ENCODE peak calls at places on chromosomes 4 and X, in seven cellular contexts. G, H, X, A, W, M and C are unnamed samples.

GRCh38 chrX:114075073-114075673 is 508.7 kb upstream of the HTR2C start:
- DNase-seq in G (no peak), H (no peak), X (no peak), A (no peak), W (no peak), M (peak; percentile 4), C (no peak)

GRCh38 chrX:136310411-136310810 is 9.6 kb downstream of the ADGRG4 start:
- DNase-seq in G (peak; percentile 26), H (no peak), X (no peak), A (no peak), W (no peak), M (no peak), C (no peak)

GRCh38 chr4:155568641-155569040 is 98.0 kb upstream of the GUCY1A1 start:
- DNase-seq in G (no peak), H (no peak), X (no peak), A (no peak), W (no peak), M (no peak), C (no peak)

GRCh38 chrX:44735498-44735897 is 108.3 kb upstream of the DUSP21 start:
- DNase-seq in G (no peak), H (no peak), X (no peak), A (no peak), W (no peak), M (no peak), C (no peak)

GRCh38 chr4:22462693-22463092 is 53.2 kb downstream of the ADGRA3 start:
- DNase-seq in G (no peak), H (no peak), X (no peak), A (no peak), W (no peak), M (no peak), C (no peak)

GRCh38 chr4:148344382-148344781 is 97.8 kb downstream of the NR3C2 start:
- DNase-seq in G (no peak), H (no peak), X (no peak), A (no peak), W (no peak), M (no peak), C (no peak)

GRCh38 chrX:103640401-103641155 is 11.8 kb downstream of the TCEAL1 start:
- DNase-seq in G (no peak), H (no peak), X (no peak), A (no peak), W (no peak), M (no peak), C (no peak)

GRCh38 chr4:82799006-82799881 is 648 bp upstream of the SCD5 start:
- DNase-seq in G (no peak), H (no peak), X (no peak), A (no peak), W (no peak), M (peak; percentile 44), C (no peak)

GRCh38 chrX:644304-645023 is 13.9 kb downstream of the SHOX start:
- DNase-seq in G (no peak), H (no peak), X (no peak), A (no peak), W (peak; percentile 70), M (peak; percentile 36), C (no peak)

GRCh38 chr4:177182156-177182555 is 127.5 kb upstream of the NEIL3 start:
- DNase-seq in G (no peak), H (no peak), X (no peak), A (no peak), W (no peak), M (no peak), C (no peak)

GRCh38 chr4:171524913-171525312 is 288.3 kb upstream of the GALNTL6 start:
- DNase-seq in G (no peak), H (no peak), X (no peak), A (no peak), W (no peak), M (no peak), C (no peak)

GRCh38 chrX:123905334-123905733 is 45.5 kb downstream of the XIAP start:
- DNase-seq in G (no peak), H (no peak), X (no peak), A (no peak), W (no peak), M (no peak), C (no peak)

GRCh38 chr4:184016742-184017668 is 111.9 kb downstream of the STOX2 start:
- DNase-seq in G (no peak), H (no peak), X (no peak), A (no peak), W (no peak), M (peak; percentile 71), C (no peak)

GRCh38 chr4:40916880-40917279 is 167.1 kb downstream of the NSUN7 start:
- DNase-seq in G (peak; percentile 55), H (peak; percentile 37), X (peak; percentile 27), A (no peak), W (peak; percentile 77), M (no peak), C (no peak)

GRCh38 chr4:150306719-150307118 is 228.5 kb downstream of the DCLK2 start:
- DNase-seq in G (no peak), H (no peak), X (no peak), A (no peak), W (no peak), M (no peak), C (no peak)

GRCh38 chr4:152398060-152398459 is 137.8 kb downstream of the FBXW7 start:
- DNase-seq in G (no peak), H (no peak), X (peak; percentile 4), A (no peak), W (no peak), M (peak; percentile 22), C (peak; percentile 3)

GRCh38 chrX:19875051-19875432 is 12.4 kb downstream of the SH3KBP1 start:
- DNase-seq in G (no peak), H (peak; percentile 57), X (no peak), A (no peak), W (no peak), M (no peak), C (no peak)

GRCh38 chrX:103151799-103152198 is 58.9 kb upstream of the NXF3 start:
- DNase-seq in G (no peak), H (no peak), X (no peak), A (no peak), W (no peak), M (no peak), C (no peak)

GRCh38 chr4:36388710-36389109 is 107.3 kb downstream of the DTHD1 start:
- DNase-seq in G (no peak), H (no peak), X (no peak), A (no peak), W (no peak), M (no peak), C (no peak)
- TF ChIP-seq JUND in G (no peak), H (no peak), X (no peak), A (no peak), W (no peak), M (no peak), C (no peak)

GRCh38 chr4:26021417-26022345 is 107.7 kb downstream of the SMIM20 start:
- DNase-seq in G (no peak), H (no peak), X (no peak), A (no peak), W (no peak), M (no peak), C (no peak)
- TF ChIP-seq JUND in G (no peak), H (no peak), X (no peak), A (no peak), W (no peak), M (no peak), C (no peak)

DNA sequence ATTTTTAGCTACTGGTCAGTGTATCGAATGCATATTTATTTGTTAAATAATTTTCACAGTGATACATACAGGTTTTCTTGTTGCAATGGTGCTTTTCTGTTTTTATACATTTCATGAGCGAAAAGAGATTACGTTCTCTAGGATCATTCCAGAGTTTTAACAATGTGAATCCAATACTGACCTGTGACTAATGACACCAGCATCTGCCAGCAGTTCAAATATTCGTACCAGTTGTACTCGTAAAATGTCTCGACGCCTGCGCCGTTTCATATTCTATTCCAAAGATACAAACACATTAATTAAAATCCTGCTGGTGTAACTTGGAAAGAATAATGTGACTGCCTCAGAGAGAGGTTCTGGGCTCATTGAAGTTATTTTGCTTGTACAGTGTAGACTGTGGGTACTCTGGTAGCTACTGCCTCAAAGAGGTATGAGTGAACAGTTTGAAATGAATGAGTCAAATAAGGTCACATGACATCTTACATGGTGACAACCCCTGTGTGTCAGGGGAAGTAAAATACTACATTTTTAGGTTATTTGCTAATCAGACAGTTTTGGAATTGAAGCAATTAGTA is 80.7 kb downstream of the ZAR1 start:
- DNase-seq in G (no peak), H (no peak), X (no peak), A (no peak), W (no peak), M (no peak), C (no peak)
- TF ChIP-seq JUND in G (no peak), H (no peak), X (no peak), A (no peak), W (no peak), M (no peak), C (no peak)

GRCh38 chr4:52939325-52939724 is 77.2 kb downstream of the RASL11B start:
- DNase-seq in G (no peak), H (no peak), X (no peak), A (no peak), W (no peak), M (no peak), C (no peak)

GRCh38 chr4:52937829-52938228 is 75.7 kb downstream of the RASL11B start:
- DNase-seq in G (no peak), H (no peak), X (no peak), A (no peak), W (no peak), M (no peak), C (peak; percentile 23)

GRCh38 chr4:52936729-52937128 is 74.6 kb downstream of the RASL11B start:
- DNase-seq in G (no peak), H (no peak), X (no peak), A (no peak), W (no peak), M (no peak), C (no peak)

GRCh38 chr4:52941450-52941849 is 79.3 kb downstream of the RASL11B start:
- DNase-seq in G (no peak), H (no peak), X (no peak), A (no peak), W (no peak), M (no peak), C (no peak)

GRCh38 chr4:52939739-52940138 is 77.6 kb downstream of the RASL11B start:
- DNase-seq in G (no peak), H (no peak), X (no peak), A (no peak), W (no peak), M (no peak), C (no peak)
- TF ChIP-seq JUND in G (no peak), H (no peak), X (no peak), A (no peak), W (no peak), M (no peak), C (no peak)

GRCh38 chr4:169485084-169485483 is 127.3 kb downstream of the NEK1 start:
- DNase-seq in G (no peak), H (no peak), X (no peak), A (no peak), W (no peak), M (no peak), C (no peak)

GRCh38 chr4:169491211-169491610 is 121.2 kb downstream of the NEK1 start:
- DNase-seq in G (no peak), H (no peak), X (no peak), A (no peak), W (no peak), M (no peak), C (no peak)

GRCh38 chr4:169484485-169484884 is 127.9 kb downstream of the NEK1 start:
- DNase-seq in G (no peak), H (no peak), X (no peak), A (no peak), W (no peak), M (peak; percentile 9), C (no peak)

GRCh38 chr4:169485791-169486742 is 126.3 kb downstream of the NEK1 start:
- DNase-seq in G (no peak), H (peak; percentile 49), X (peak; percentile 36), A (peak; percentile 68), W (peak; percentile 48), M (peak; percentile 43), C (peak; percentile 8)
- TF ChIP-seq JUND in G (no peak), H (no peak), X (no peak), A (no peak), W (no peak), M (no peak), C (no peak)